ENCODE peak calls at places on chromosomes 3 and 15, in six cellular contexts. X is body of pancreas, H is fibroblast of lung, M is breast epithelium, L is endodermal cell, B is thoracic aorta. D is an unnamed sample. For H3K4me1, the result is how much of the 10 kb centered on the place peaks cover.

GRCh38 chr3:122322095-122323075 is 2.7 kb upstream of the CSTA start:
- DNase-seq in X (no peak), H (no peak), M (no peak), L (no peak), B (no peak), D (no peak)

GRCh38 chr3:122271246-122271898 is 53.7 kb upstream of the CSTA start:
- DNase-seq in X (no peak), H (no peak), M (no peak), L (no peak), B (no peak), D (no peak)

GRCh38 chr3:61928020-61928419 is 366.6 kb downstream of the PTPRG start:
- DNase-seq in X (no peak), H (no peak), M (no peak), L (peak), B (no peak), D (no peak)

GRCh38 chr15:51117270-51117669 is 22.6 kb upstream of the TNFAIP8L3 start:
- DNase-seq in X (no peak), H (no peak), M (no peak), L (no peak), B (no peak), D (no peak)

GRCh38 chr3:14391033-14391432 is 11.4 kb upstream of the SLC6A6 start:
- DNase-seq in X (peak), H (peak), M (peak), L (no peak), B (no peak), D (no peak)

GRCh38 chr3:13045904-13046568 is 27.2 kb downstream of the IQSEC1 start:
- DNase-seq in X (no peak), H (no peak), M (no peak), L (no peak), B (no peak), D (peak)

GRCh38 chr3:18808423-18808822 is 339.9 kb upstream of the KCNH8 start:
- DNase-seq in X (no peak), H (no peak), M (no peak), L (no peak), B (no peak), D (no peak)

GRCh38 chr3:46948830-46949671 is 27.5 kb downstream of the CCDC12 start:
- DNase-seq in X (peak), H (no peak), M (no peak), L (no peak), B (no peak), D (no peak)

GRCh38 chr3:13025090-13025489 is 48.1 kb downstream of the IQSEC1 start:
- DNase-seq in X (no peak), H (peak), M (no peak), L (no peak), B (peak), D (no peak)

GRCh38 chr15:89531796-89532537 is 35.6 kb upstream of the RHCG start:
- DNase-seq in X (no peak), H (no peak), M (no peak), L (no peak), B (no peak), D (no peak)

GRCh38 chr3:33380653-33381052 is 59.6 kb downstream of the UBP1 start:
- DNase-seq in X (no peak), H (no peak), M (no peak), L (no peak), B (no peak), D (no peak)

GRCh38 chr3:87351913-87352312 is 75.5 kb upstream of the POU1F1 start:
- DNase-seq in X (no peak), H (no peak), M (no peak), L (no peak), B (no peak), D (no peak)

GRCh38 chr3:66763294-66763693 is 234.8 kb upstream of the KBTBD8 start:
- DNase-seq in X (no peak), H (peak), M (peak), L (no peak), B (no peak), D (no peak)

GRCh38 chr3:106860182-106860581 is 517.1 kb upstream of the CCDC54 start:
- DNase-seq in X (no peak), H (peak), M (no peak), L (no peak), B (no peak), D (no peak)

GRCh38 chr15:45150997-45151396 is 21.2 kb downstream of the DUOX1 start:
- DNase-seq in X (no peak), H (no peak), M (no peak), L (no peak), B (no peak), D (no peak)

GRCh38 chr3:196666001-196666867 is 26.7 kb downstream of the NRROS start:
- DNase-seq in X (no peak), H (peak), M (peak), L (peak), B (no peak), D (peak)

GRCh38 chr3:66115858-66116654 is 77.3 kb upstream of the MAGI1 start:
- DNase-seq in X (peak), H (peak), M (peak), L (peak), B (peak), D (no peak)

GRCh38 chr3:165549037-165549436 is 288.2 kb downstream of the BCHE start:
- DNase-seq in X (no peak), H (no peak), M (no peak), L (no peak), B (no peak), D (no peak)

GRCh38 chr3:9831253-9831652 is 12.6 kb downstream of the RPUSD3 start:
- DNase-seq in X (no peak), H (no peak), M (no peak), L (no peak), B (no peak), D (no peak)

GRCh38 chr15:48267766-48268165 is 61.7 kb downstream of the SLC12A1 start:
- DNase-seq in X (no peak), H (no peak), M (no peak), L (no peak), B (no peak), D (no peak)

GRCh38 chr15:90570643-90571042 is 40.9 kb downstream of the CRTC3 start:
- DNase-seq in X (no peak), H (no peak), M (no peak), L (no peak), B (no peak), D (no peak)

GRCh38 chr3:2544718-2545117 is 446.1 kb downstream of the CNTN4 start:
- DNase-seq in X (no peak), H (no peak), M (no peak), L (no peak), B (no peak), D (no peak)

GRCh38 chr15:23083115-23083514 is 43.7 kb upstream of the TUBGCP5 start:
- DNase-seq in X (no peak), H (no peak), M (no peak), L (no peak), B (no peak), D (no peak)

GRCh38 chr15:66188464-66188863 is 65.1 kb downstream of the MEGF11 start:
- DNase-seq in X (peak), H (no peak), M (no peak), L (peak), B (no peak), D (no peak)

GRCh38 chr3:37800022-37800493 is 61.6 kb upstream of the CTDSPL start:
- DNase-seq in X (no peak), H (no peak), M (no peak), L (no peak), B (no peak), D (no peak)

GRCh38 chr3:171977860-171978259 is 61.5 kb upstream of the FNDC3B start:
- DNase-seq in X (no peak), H (no peak), M (no peak), L (no peak), B (no peak), D (no peak)

GRCh38 chr15:83644453-83644852 is 9.5 kb upstream of the ADAMTSL3 start:
- DNase-seq in X (no peak), H (no peak), M (no peak), L (no peak), B (no peak), D (no peak)

GRCh38 chr15:82021992-82022391 is 23.8 kb downstream of the MEX3B start:
- DNase-seq in X (no peak), H (peak), M (peak), L (no peak), B (no peak), D (peak)

GRCh38 chr3:30221622-30222021 is 384.8 kb upstream of the TGFBR2 start:
- DNase-seq in X (no peak), H (peak), M (no peak), L (no peak), B (no peak), D (no peak)

GRCh38 chr15:31267161-31268107 is 59.2 kb upstream of the KLF13 start:
- DNase-seq in X (no peak), H (no peak), M (peak), L (no peak), B (no peak), D (no peak)

GRCh38 chr3:152315623-152316022 is 46.9 kb downstream of the MBNL1 start:
- DNase-seq in X (no peak), H (no peak), M (no peak), L (no peak), B (no peak), D (no peak)

GRCh38 chr3:138180375-138181029 is 5.8 kb upstream of the DBR1 start:
- DNase-seq in X (peak), H (peak), M (no peak), L (no peak), B (no peak), D (peak)

GRCh38 chr15:85746641-85747040 is 48.1 kb downstream of the KLHL25 start:
- DNase-seq in X (no peak), H (no peak), M (peak), L (peak), B (no peak), D (no peak)

GRCh38 chr15:85748729-85749128 is 46.0 kb downstream of the KLHL25 start:
- DNase-seq in X (no peak), H (no peak), M (peak), L (peak), B (no peak), D (no peak)

GRCh38 chr15:85749261-85750151 is 45.2 kb downstream of the KLHL25 start:
- DNase-seq in X (no peak), H (peak), M (peak), L (peak), B (no peak), D (no peak)

GRCh38 chr15:85750319-85750806 is 44.4 kb downstream of the KLHL25 start:
- DNase-seq in X (no peak), H (peak), M (peak), L (peak), B (no peak), D (no peak)

GRCh38 chr15:85748176-85748575 is 46.5 kb downstream of the KLHL25 start:
- DNase-seq in X (no peak), H (no peak), M (peak), L (peak), B (no peak), D (no peak)
- H3K4me1 ChIP-seq in X (under half), H (under half), M (under half), L (under half), B (under half), D (under half)

GRCh38 chr15:63395730-63396545 is 14.3 kb upstream of the CA12 start:
- DNase-seq in X (no peak), H (no peak), M (no peak), L (peak), B (no peak), D (no peak)
- H3K4me1 ChIP-seq in X (under half), H (under half), M (under half), L (under half), B (under half), D (under half)

GRCh38 chr3:48596676-48597407 is 1.7 kb upstream of the COL7A1 start:
- DNase-seq in X (no peak), H (no peak), M (no peak), L (no peak), B (no peak), D (no peak)

GRCh38 chr3:48599077-48599501 is 4.0 kb upstream of the COL7A1 start:
- DNase-seq in X (no peak), H (no peak), M (peak), L (no peak), B (no peak), D (no peak)

GRCh38 chr3:48598323-48599076 is 3.4 kb upstream of the COL7A1 start:
- DNase-seq in X (no peak), H (peak), M (peak), L (no peak), B (peak), D (no peak)

GRCh38 chr3:48596157-48596556 is 1.0 kb upstream of the COL7A1 start:
- DNase-seq in X (no peak), H (no peak), M (no peak), L (peak), B (no peak), D (no peak)

GRCh38 chr3:48597408-48597800 is 2.3 kb upstream of the COL7A1 start:
- DNase-seq in X (no peak), H (no peak), M (no peak), L (no peak), B (no peak), D (no peak)
- H3K4me1 ChIP-seq in X (under half), H (under half), M (under half), L (under half), B (under half), D (under half)

DNA sequence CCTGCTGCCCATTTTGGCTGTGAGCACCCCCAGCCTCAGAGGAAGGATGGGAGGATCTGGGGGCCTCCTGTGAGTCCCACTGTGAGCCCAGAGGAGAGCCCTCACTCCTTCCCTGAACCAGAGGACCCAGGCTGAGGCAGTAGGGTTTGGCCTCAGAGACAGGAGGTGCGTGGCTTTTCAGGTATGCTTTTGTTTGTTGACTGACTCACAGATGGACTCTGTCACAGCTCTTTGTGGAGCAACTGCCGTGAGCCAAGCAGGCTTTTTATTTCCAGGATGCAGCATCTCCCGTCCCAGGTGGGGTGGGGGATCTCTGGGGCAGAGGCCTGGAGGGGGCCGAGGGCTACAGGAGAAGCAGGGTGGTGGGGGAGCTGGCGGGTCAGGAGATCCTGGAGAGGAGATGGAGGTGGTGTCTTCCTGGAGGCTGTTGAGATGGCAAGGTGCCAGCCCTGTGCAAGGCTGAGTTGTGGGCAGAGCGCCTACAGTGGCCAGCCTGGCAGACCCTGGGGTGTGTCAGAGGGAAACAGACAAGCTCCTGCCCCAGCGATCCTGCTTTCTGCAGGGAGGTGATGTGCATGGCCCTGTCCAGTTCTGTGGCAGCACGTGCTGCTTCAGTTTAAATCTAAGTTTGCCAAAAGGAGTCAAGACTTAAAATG is 24.0 kb downstream of the PLXNA1 start:
- DNase-seq in X (peak), H (no peak), M (no peak), L (no peak), B (no peak), D (peak)
- H3K4me1 ChIP-seq in X (under half), H (under half), M (under half), L (under half), B (under half), D (under half)

GRCh38 chr15:74240002-74240568 is 4.0 kb downstream of the CCDC33 start:
- DNase-seq in X (peak), H (peak), M (peak), L (peak), B (peak), D (peak)

GRCh38 chr15:74240897-74241614 is 4.9 kb downstream of the CCDC33 start:
- DNase-seq in X (no peak), H (no peak), M (no peak), L (peak), B (no peak), D (no peak)

GRCh38 chr15:74242296-74242929 is 6.3 kb downstream of the CCDC33 start:
- DNase-seq in X (peak), H (no peak), M (no peak), L (peak), B (peak), D (peak)

GRCh38 chr15:74235962-74236361 is at the start of gene CCDC33:
- DNase-seq in X (no peak), H (no peak), M (peak), L (no peak), B (no peak), D (no peak)

DNA sequence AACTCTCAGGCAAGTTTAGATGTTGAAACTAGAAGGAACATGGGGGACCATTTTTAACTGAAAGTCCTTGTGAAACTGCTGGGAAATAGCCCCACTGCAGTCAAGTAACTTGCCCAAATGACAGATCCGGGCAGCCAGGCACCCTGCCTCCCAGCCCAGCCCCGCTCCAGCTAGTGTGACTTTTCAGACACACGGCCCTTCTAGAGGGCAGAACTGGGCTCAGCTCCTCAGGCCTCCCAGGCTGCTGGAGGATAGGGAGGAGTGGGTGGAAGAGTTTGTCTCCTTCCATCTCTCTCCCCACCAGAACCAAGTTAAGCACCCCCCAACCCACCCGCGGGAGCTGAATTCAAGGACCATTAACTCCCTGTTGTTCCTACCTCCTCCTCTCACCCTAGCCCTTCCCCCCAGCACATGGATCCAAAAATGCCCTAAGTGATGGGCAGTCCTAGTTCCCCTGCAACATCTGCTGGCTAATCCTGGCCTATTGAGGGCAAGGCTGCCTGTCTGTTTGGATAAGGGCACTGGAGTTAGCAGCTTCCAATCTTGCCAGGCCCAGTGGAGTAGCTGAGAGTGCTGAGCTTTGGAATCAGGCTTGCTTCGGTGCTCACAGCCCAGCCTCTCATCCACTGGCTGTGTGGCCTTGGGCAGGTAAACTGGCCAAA is 3.0 kb downstream of the CCDC33 start:
- DNase-seq in X (no peak), H (no peak), M (no peak), L (peak), B (no peak), D (peak)
- H3K4me1 ChIP-seq in X (under half), H (under half), M (under half), L (under half), B (under half), D (half or more)